ENCODE peak calls at places on chromosomes 3 and 15, in nine cellular contexts. T is fibroblast of pulmonary artery; A is heart left ventricle; L is foreskin fibroblast; X is right atrium auricular region; O is CD8-positive, alpha-beta T cell; Z is fibroblast of the aortic adventitia; H is colonic mucosa; B is fibroblast of mammary gland. K is an unnamed sample.

GRCh38 chr15:35115155-35115725 is 30.1 kb upstream of the NANOGP8 start:
- DNase-seq in T (no peak), A (no peak), L (peak; percentile 5), X (no peak), O (no peak), Z (no peak), H (no peak), B (peak; percentile 26), K (no peak)

GRCh38 chr3:25725810-25726209 is 57.4 kb downstream of the NGLY1 start:
- DNase-seq in T (no peak), A (no peak), L (no peak), X (no peak), O (no peak), Z (peak; percentile 3), H (no peak), B (no peak), K (no peak)

GRCh38 chr15:59953392-59953883 is 50.7 kb upstream of the FOXB1 start:
- DNase-seq in T (no peak), A (no peak), L (no peak), X (no peak), O (no peak), Z (no peak), H (no peak), B (no peak), K (no peak)

GRCh38 chr3:12449889-12450682 is 34.2 kb upstream of the TSEN2 start:
- DNase-seq in T (no peak), A (no peak), L (no peak), X (no peak), O (no peak), Z (no peak), H (no peak), B (no peak), K (no peak)

GRCh38 chr3:165837058-165837525 is at the start of gene BCHE:
- DNase-seq in T (peak; percentile 86), A (no peak), L (no peak), X (no peak), O (no peak), Z (peak; percentile 72), H (no peak), B (peak; percentile 76), K (no peak)

GRCh38 chr3:45191924-45192417 is 34.1 kb downstream of the TMEM158 start:
- DNase-seq in T (no peak), A (no peak), L (no peak), X (no peak), O (no peak), Z (no peak), H (no peak), B (no peak), K (no peak)

GRCh38 chr3:129556890-129557736 is 14.1 kb downstream of the H1-8 start:
- DNase-seq in T (no peak), A (peak; percentile 43), L (peak; percentile 67), X (peak; percentile 87), O (no peak), Z (peak; percentile 44), H (no peak), B (peak; percentile 76), K (no peak)

GRCh38 chr3:150303776-150304175 is 104.3 kb upstream of the TSC22D2 start:
- DNase-seq in T (no peak), A (no peak), L (no peak), X (no peak), O (no peak), Z (no peak), H (no peak), B (peak; percentile 23), K (no peak)

GRCh38 chr3:104437891-104438290 is 928.8 kb upstream of the ALCAM start:
- DNase-seq in T (peak; percentile 66), A (no peak), L (no peak), X (no peak), O (no peak), Z (peak; percentile 74), H (no peak), B (peak; percentile 51), K (no peak)

GRCh38 chr3:50260027-50260941 is 8.7 kb upstream of the SEMA3B start:
- DNase-seq in T (peak; percentile 91), A (peak; percentile 97), L (peak; percentile 88), X (peak; percentile 95), O (peak; percentile 77), Z (peak; percentile 85), H (peak; percentile 92), B (peak; percentile 85), K (peak; percentile 76)

GRCh38 chr15:91909111-91909510 is 55.6 kb downstream of the SLCO3A1 start:
- DNase-seq in T (no peak), A (no peak), L (no peak), X (no peak), O (no peak), Z (no peak), H (no peak), B (no peak), K (no peak)

GRCh38 chr3:168088106-168088722 is 7.5 kb downstream of the GOLIM4 start:
- DNase-seq in T (no peak), A (no peak), L (no peak), X (no peak), O (no peak), Z (no peak), H (peak; percentile 61), B (no peak), K (peak; percentile 22)

GRCh38 chr3:18369561-18370185 is 55.5 kb downstream of the SATB1 start:
- DNase-seq in T (no peak), A (no peak), L (no peak), X (no peak), O (no peak), Z (no peak), H (no peak), B (no peak), K (no peak)

GRCh38 chr3:72892870-72893269 is 5.0 kb downstream of the GXYLT2 start:
- DNase-seq in T (peak; percentile 38), A (no peak), L (no peak), X (no peak), O (no peak), Z (peak; percentile 18), H (peak; percentile 24), B (peak; percentile 11), K (no peak)

GRCh38 chr15:24684313-24684712 is 8.7 kb downstream of the NPAP1 start:
- DNase-seq in T (no peak), A (no peak), L (no peak), X (no peak), O (no peak), Z (no peak), H (no peak), B (no peak), K (no peak)

DNA sequence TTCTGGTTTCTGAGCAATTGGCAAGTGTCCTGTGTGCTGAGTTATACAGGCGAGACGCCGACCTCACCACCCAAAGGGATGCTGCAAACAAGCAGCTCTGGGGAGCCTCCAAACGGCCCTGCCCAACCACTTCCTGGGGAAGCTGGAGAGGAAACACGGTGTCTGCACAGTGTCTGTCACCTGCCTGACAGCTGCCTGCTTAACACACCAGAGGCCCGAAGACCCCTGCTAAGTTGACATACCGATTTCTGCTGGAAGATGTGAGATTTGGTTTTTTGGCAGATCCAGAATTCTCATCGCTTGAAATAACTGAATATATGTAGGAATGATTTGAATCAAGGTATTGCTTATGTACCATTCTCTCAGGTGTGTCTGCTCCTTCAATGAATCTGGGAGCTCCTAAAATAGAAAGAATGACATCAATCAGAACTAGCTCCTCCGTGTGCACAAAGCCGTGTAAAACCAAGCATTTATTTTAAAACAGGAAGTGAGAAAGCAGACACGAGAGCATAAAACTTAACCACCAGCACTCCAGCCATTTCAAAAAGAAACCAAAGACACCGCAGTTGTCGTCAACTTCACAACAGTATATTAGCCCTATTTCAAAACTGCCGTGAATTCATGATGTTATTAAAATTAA is 27.2 kb downstream of the LRRC2 start:
- DNase-seq in T (peak; percentile 50), A (peak; percentile 85), L (peak; percentile 65), X (no peak), O (peak; percentile 77), Z (peak; percentile 82), H (peak; percentile 61), B (peak; percentile 57), K (peak; percentile 82)
- H3K4me3 ChIP-seq in T (no peak overlapping the region), A (no peak overlapping the region), L (no peak overlapping the region), X (no peak overlapping the region), O (peak overlapping the region; percentile 30), Z (no peak overlapping the region), H (no peak overlapping the region), B (no peak overlapping the region), K (peak overlapping the region; percentile 81)

DNA sequence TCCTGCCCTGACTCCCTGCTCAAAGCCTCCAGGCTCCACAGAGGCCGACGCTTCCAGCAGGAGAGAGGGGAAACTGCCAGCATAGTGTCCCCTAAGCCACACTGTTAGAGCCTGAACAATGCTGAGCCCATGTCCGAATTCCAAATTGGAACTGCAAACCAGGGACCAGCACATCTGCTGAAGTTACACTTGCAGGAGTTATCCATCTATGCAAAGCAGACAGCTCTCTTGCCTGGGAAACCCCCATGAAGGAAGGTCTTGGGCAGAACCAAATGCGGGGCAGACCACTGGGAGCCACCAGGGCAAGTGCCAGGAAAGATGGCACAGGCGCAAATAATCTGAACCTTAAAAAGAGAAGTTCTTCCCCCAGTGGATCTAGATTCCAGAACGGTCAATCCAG is 625 bp downstream of the LRRC15 start:
- DNase-seq in T (no peak), A (no peak), L (no peak), X (no peak), O (no peak), Z (no peak), H (no peak), B (no peak), K (no peak)
- H3K4me3 ChIP-seq in T (no peak overlapping the region), A (no peak overlapping the region), L (peak overlapping the region; percentile 51), X (no peak overlapping the region), O (no peak overlapping the region), Z (no peak overlapping the region), H (no peak overlapping the region), B (no peak overlapping the region), K (no peak overlapping the region)

GRCh38 chr3:14536837-14537589 is 3.1 kb downstream of the GRIP2 start:
- DNase-seq in T (no peak), A (no peak), L (no peak), X (no peak), O (no peak), Z (no peak), H (no peak), B (no peak), K (no peak)
- H3K4me3 ChIP-seq in T (no peak overlapping the region), A (no peak overlapping the region), L (no peak overlapping the region), X (no peak overlapping the region), O (no peak overlapping the region), Z (no peak overlapping the region), H (no peak overlapping the region), B (no peak overlapping the region), K (no peak overlapping the region)

GRCh38 chr3:153463895-153464294 is 301.9 kb downstream of the RAP2B start:
- DNase-seq in T (no peak), A (no peak), L (no peak), X (no peak), O (no peak), Z (no peak), H (no peak), B (no peak), K (no peak)

DNA sequence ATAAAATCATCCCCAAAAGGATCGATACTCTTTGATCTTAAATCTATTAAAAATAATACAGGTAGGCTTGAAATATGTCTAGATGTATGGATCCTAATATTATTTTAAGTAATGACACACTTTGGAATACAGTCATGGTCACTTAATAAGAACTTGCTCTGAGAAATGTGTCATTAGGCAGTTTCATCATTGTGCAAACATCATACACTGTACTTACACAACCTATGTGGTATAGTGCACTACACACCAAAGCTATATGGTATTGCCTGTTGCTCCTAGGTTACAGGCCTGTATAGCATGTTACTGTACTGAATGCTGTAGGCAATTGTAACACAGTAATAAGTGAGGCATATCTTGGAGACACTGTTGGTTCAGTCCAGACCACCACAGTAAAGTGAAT is 307.1 kb downstream of the RAP2B start:
- DNase-seq in T (no peak), A (no peak), L (no peak), X (no peak), O (no peak), Z (no peak), H (no peak), B (no peak), K (no peak)
- H3K4me3 ChIP-seq in T (no peak overlapping the region), A (no peak overlapping the region), L (no peak overlapping the region), X (no peak overlapping the region), O (no peak overlapping the region), Z (no peak overlapping the region), H (no peak overlapping the region), B (no peak overlapping the region), K (no peak overlapping the region)

GRCh38 chr3:156132313-156132712 is 11.9 kb downstream of the KCNAB1 start:
- DNase-seq in T (no peak), A (no peak), L (no peak), X (no peak), O (no peak), Z (no peak), H (no peak), B (no peak), K (no peak)
- H3K4me3 ChIP-seq in T (no peak overlapping the region), A (no peak overlapping the region), L (no peak overlapping the region), X (no peak overlapping the region), O (no peak overlapping the region), Z (no peak overlapping the region), H (no peak overlapping the region), B (no peak overlapping the region), K (no peak overlapping the region)

K was measured in CD4-positive, CD25-positive, alpha-beta regulatory T cell.